ENCODE peak calls at places on chromosomes 3 and 15, in four cellular contexts. One of them, this sample, is unnamed.

GRCh38 chr15:44308415-44308814 is 19.9 kb downstream of the GOLM2 start:
- DNase-seq in neural progenitor cell: no peak
- DNase-seq in psoas muscle: no peak
- DNase-seq in HepG2: no peak
- DNase-seq in this sample: no peak

GRCh38 chr3:52079958-52080357 is 23.6 kb upstream of the DUSP7 start:
- DNase-seq in neural progenitor cell: no peak
- DNase-seq in psoas muscle: no peak
- DNase-seq in HepG2: no peak
- DNase-seq in this sample: no peak

GRCh38 chr3:124599779-124600693 is 130.2 kb upstream of the UMPS start:
- DNase-seq in neural progenitor cell: no peak
- DNase-seq in psoas muscle: no peak
- DNase-seq in HepG2: peak; percentile 53
- DNase-seq in this sample: no peak

GRCh38 chr3:153313307-153313945 is 151.4 kb downstream of the RAP2B start:
- DNase-seq in neural progenitor cell: no peak
- DNase-seq in psoas muscle: no peak
- DNase-seq in HepG2: no peak
- DNase-seq in this sample: no peak

GRCh38 chr3:42654331-42655201 is 1.1 kb downstream of the ZBTB47 start:
- DNase-seq in neural progenitor cell: peak; percentile 92
- DNase-seq in psoas muscle: peak; percentile 77
- DNase-seq in HepG2: peak; percentile 44
- DNase-seq in this sample: no peak

GRCh38 chr3:57062119-57062631 is 1.7 kb downstream of the SPATA12 start:
- DNase-seq in neural progenitor cell: peak; percentile 22
- DNase-seq in psoas muscle: no peak
- DNase-seq in HepG2: no peak
- DNase-seq in this sample: no peak

GRCh38 chr15:38672814-38673292 is 108.2 kb upstream of the RASGRP1 start:
- DNase-seq in neural progenitor cell: no peak
- DNase-seq in psoas muscle: no peak
- DNase-seq in HepG2: no peak
- DNase-seq in this sample: no peak

GRCh38 chr3:123287051-123287961 is 85.6 kb downstream of the SEC22A start:
- DNase-seq in neural progenitor cell: no peak
- DNase-seq in psoas muscle: no peak
- DNase-seq in HepG2: no peak
- DNase-seq in this sample: peak; percentile 8

GRCh38 chr3:31364711-31365110 is 168.0 kb upstream of the STT3B start:
- DNase-seq in neural progenitor cell: no peak
- DNase-seq in psoas muscle: no peak
- DNase-seq in HepG2: no peak
- DNase-seq in this sample: no peak

GRCh38 chr3:27219127-27219860 is 149.9 kb downstream of the NEK10 start:
- DNase-seq in neural progenitor cell: no peak
- DNase-seq in psoas muscle: no peak
- DNase-seq in HepG2: no peak
- DNase-seq in this sample: no peak

GRCh38 chr15:68994149-68994548 is 20.3 kb upstream of the NOX5 start:
- DNase-seq in neural progenitor cell: no peak
- DNase-seq in psoas muscle: no peak
- DNase-seq in HepG2: no peak
- DNase-seq in this sample: no peak

GRCh38 chr3:129927072-129927471 is 33.6 kb upstream of the TMCC1 start:
- DNase-seq in neural progenitor cell: no peak
- DNase-seq in psoas muscle: no peak
- DNase-seq in HepG2: peak; percentile 32
- DNase-seq in this sample: no peak
- H3K9me3 ChIP-seq in neural progenitor cell: no peaks in the 10 kb centered on the region
- H3K9me3 ChIP-seq in psoas muscle: peaks cover 19% of the 10 kb centered on the region
- H3K9me3 ChIP-seq in HepG2: peaks cover 19% of the 10 kb centered on the region
- H3K9me3 ChIP-seq in this sample: no peaks in the 10 kb centered on the region

DNA sequence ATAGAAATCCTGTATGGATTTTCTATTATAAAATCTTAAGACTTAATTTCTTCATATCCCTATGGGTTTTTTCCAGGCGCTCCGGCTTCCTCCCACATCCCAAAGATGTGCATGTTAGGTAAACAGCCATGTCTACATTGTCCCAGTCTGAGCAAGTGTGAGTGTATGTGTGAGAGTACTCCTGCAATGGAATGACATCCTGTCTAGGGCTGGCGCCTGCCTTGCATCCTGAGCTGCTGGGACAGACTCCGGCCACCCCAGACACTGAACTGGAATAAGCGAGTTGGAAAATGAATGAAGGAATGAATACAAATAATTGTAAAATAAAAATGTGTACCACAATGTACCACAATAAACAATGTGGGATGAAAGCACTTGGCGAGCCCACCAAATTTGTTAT is 69.2 kb downstream of the RFTN1 start:
- DNase-seq in neural progenitor cell: no peak
- DNase-seq in psoas muscle: no peak
- DNase-seq in HepG2: no peak
- DNase-seq in this sample: no peak
- H3K27ac ChIP-seq in neural progenitor cell: no peak overlapping the region
- H3K27ac ChIP-seq in psoas muscle: no peak overlapping the region
- H3K27ac ChIP-seq in HepG2: no peak overlapping the region
- H3K27ac ChIP-seq in this sample: no peak overlapping the region

DNA sequence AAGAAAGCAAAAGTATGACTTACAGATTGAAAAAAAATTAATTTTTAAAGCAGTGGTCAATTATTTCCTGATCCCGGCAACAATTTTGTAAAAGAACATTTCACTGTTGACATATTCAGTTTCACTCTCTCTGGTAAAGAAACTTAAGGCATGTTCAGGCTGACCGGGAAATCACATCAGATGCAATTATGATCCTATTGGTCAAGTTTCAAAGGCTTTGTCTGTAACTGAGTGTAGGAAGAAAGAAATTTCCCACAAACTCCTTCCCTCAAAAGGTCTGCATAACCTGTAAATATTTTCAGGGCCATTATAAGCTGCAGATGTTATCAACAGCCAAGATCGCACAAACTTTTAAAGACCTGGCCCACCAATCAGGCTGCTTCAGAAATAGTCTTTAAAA is 205.4 kb upstream of the IGF1R start:
- DNase-seq in neural progenitor cell: no peak
- DNase-seq in psoas muscle: no peak
- DNase-seq in HepG2: no peak
- DNase-seq in this sample: no peak
- H3K27me3 ChIP-seq in neural progenitor cell: no peaks in the 10 kb centered on the region
- H3K27me3 ChIP-seq in psoas muscle: peaks cover 7% of the 10 kb centered on the region
- H3K27me3 ChIP-seq in HepG2: peaks cover 49% of the 10 kb centered on the region
- H3K27me3 ChIP-seq in this sample: no peaks in the 10 kb centered on the region

DNA sequence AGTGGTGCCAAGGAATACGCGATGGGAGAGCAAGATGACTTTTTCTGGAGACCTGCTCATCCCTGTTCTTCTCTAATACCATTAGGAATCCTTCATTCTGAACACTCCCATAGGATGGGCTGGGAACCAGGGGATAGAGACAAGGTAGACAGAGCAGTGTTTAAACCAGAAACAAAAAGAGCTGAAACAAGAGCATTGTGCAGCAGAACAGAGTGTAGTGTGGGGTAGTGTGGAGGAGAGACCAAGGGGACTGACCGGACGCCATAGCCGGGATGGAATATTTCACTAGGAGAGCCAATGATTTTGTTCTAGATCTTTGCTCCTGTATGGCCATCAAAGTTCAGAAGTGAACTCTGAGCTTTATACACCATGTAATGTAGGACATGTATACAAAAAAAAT is 15.6 kb downstream of the HCLS1 start:
- DNase-seq in neural progenitor cell: no peak
- DNase-seq in psoas muscle: no peak
- DNase-seq in HepG2: no peak
- DNase-seq in this sample: no peak
- H3K9me3 ChIP-seq in neural progenitor cell: no peaks in the 10 kb centered on the region
- H3K9me3 ChIP-seq in psoas muscle: peaks cover 3% of the 10 kb centered on the region
- H3K9me3 ChIP-seq in HepG2: no peaks in the 10 kb centered on the region
- H3K9me3 ChIP-seq in this sample: no peaks in the 10 kb centered on the region

GRCh38 chr15:61812476-61812875 is 247.8 kb downstream of the VPS13C start:
- DNase-seq in neural progenitor cell: no peak
- DNase-seq in psoas muscle: no peak
- DNase-seq in HepG2: no peak
- DNase-seq in this sample: no peak
- H3K27ac ChIP-seq in neural progenitor cell: no peak overlapping the region
- H3K27ac ChIP-seq in psoas muscle: no peak overlapping the region
- H3K27ac ChIP-seq in HepG2: no peak overlapping the region
- H3K27ac ChIP-seq in this sample: no peak overlapping the region

GRCh38 chr15:89397653-89398023 is 63.0 kb upstream of the POLG start:
- DNase-seq in neural progenitor cell: no peak
- DNase-seq in psoas muscle: no peak
- DNase-seq in HepG2: no peak
- DNase-seq in this sample: no peak

GRCh38 chr15:89399070-89399389 is 64.4 kb upstream of the POLG start:
- DNase-seq in neural progenitor cell: no peak
- DNase-seq in psoas muscle: no peak
- DNase-seq in HepG2: no peak
- DNase-seq in this sample: no peak

GRCh38 chr15:89396723-89397652 is 62.4 kb upstream of the POLG start:
- DNase-seq in neural progenitor cell: peak; percentile 28
- DNase-seq in psoas muscle: no peak
- DNase-seq in HepG2: no peak
- DNase-seq in this sample: no peak

GRCh38 chr15:89395996-89396395 is 61.4 kb upstream of the POLG start:
- DNase-seq in neural progenitor cell: no peak
- DNase-seq in psoas muscle: no peak
- DNase-seq in HepG2: no peak
- DNase-seq in this sample: no peak

DNA sequence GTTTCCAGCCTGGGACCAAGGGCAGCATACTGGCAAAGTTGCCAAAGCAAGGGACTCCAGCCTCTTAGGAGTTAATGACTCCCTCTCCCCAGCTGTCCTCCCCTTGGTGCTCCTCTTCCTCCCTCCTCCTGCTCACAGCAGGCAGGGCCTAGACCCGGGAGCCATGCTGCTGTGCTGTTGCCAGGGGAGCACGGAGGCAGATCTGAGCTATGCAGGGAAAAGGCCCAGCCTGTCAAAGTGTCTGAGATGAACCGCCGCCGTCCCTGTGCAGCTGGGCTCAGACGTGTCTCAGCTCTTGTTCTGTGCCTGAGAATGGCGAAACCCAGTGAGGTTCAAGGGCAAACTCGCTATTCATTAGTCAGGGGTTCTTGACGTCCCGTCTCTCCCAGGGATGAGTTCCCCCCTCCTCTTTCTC is 60.8 kb upstream of the POLG start:
- DNase-seq in neural progenitor cell: no peak
- DNase-seq in psoas muscle: no peak
- DNase-seq in HepG2: no peak
- DNase-seq in this sample: no peak
- H3K27me3 ChIP-seq in neural progenitor cell: peaks cover 100% of the 10 kb centered on the region
- H3K27me3 ChIP-seq in psoas muscle: peaks cover 68% of the 10 kb centered on the region
- H3K27me3 ChIP-seq in HepG2: peaks cover 82% of the 10 kb centered on the region
- H3K27me3 ChIP-seq in this sample: peaks cover 10% of the 10 kb centered on the region

DNA sequence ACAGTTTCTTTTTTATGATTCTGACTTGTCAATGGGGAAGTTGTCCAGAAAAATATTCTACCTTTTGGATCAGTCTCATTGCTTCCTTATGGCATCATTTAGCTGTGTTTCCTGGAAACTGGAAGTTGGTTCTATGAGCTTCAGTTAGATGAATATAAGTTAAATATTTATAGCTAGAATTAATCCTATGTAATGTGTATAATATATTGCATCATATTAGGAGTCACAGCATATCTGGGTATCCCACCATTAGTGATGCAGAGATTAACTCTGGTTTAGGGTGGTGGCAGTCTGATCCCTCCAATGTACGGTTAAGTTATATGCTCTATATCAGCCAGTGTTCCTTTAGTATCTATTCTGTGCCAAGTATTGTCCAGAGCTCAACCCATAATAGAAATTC is 19.3 kb downstream of the KLHL24 start:
- DNase-seq in neural progenitor cell: no peak
- DNase-seq in psoas muscle: no peak
- DNase-seq in HepG2: no peak
- DNase-seq in this sample: no peak
- H3K9me3 ChIP-seq in neural progenitor cell: peaks cover 22% of the 10 kb centered on the region
- H3K9me3 ChIP-seq in psoas muscle: peaks cover 19% of the 10 kb centered on the region
- H3K9me3 ChIP-seq in HepG2: peaks cover 24% of the 10 kb centered on the region
- H3K9me3 ChIP-seq in this sample: peaks cover 40% of the 10 kb centered on the region

DNA sequence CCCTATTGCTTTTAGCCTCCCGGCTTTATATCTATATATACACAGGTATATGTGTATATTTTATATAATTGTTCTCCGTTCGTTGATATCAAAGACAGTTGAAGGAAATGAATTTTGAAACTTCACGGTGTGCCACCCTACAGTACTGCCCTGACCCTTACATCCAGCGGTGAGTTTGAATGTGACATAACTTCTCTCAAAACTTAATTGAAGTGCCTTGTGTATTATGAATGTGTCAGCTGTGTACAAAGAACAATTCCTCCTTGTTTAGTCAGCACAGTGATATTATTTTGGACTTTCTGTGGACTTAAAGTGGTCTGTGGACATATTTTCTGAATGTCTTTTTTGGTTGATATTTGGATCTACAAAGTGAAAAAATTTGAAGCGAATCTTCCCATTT is 220 bp downstream of the TP63 start:
- DNase-seq in neural progenitor cell: no peak
- DNase-seq in psoas muscle: no peak
- DNase-seq in HepG2: no peak
- DNase-seq in this sample: no peak
- H3K27ac ChIP-seq in neural progenitor cell: no peak overlapping the region
- H3K27ac ChIP-seq in psoas muscle: peak overlapping the region; percentile 91
- H3K27ac ChIP-seq in HepG2: no peak overlapping the region
- H3K27ac ChIP-seq in this sample: no peak overlapping the region

GRCh38 chr3:188503647-188504046 is 349.7 kb downstream of the LPP start:
- DNase-seq in neural progenitor cell: no peak
- DNase-seq in psoas muscle: no peak
- DNase-seq in HepG2: no peak
- DNase-seq in this sample: no peak
- H3K27me3 ChIP-seq in neural progenitor cell: no peaks in the 10 kb centered on the region
- H3K27me3 ChIP-seq in psoas muscle: no peaks in the 10 kb centered on the region
- H3K27me3 ChIP-seq in HepG2: no peaks in the 10 kb centered on the region
- H3K27me3 ChIP-seq in this sample: no peaks in the 10 kb centered on the region